ENCODE peak calls at places on chromosomes 4 and X, in four cellular contexts. B is GM06990; M is stimulated activated CD4-positive, alpha-beta T cell treated with anti-CD3 and anti-CD28 coated beads, Interleukin-4, amount 100 ng/mL, for 1 hour; H is T-helper 2 cell. X is an unnamed sample.

GRCh38 chr4:102623622-102624021 is 122.5 kb downstream of the NFKB1 start:
- DNase-seq in B (no peak), M (no peak), H (no peak), X (no peak)

GRCh38 chr4:5894266-5894665 is 1.4 kb upstream of the CRMP1 start:
- DNase-seq in B (no peak), M (no peak), H (no peak), X (no peak)

GRCh38 chrX:105533951-105534350 is 288.4 kb upstream of the NRK start:
- DNase-seq in B (no peak), M (no peak), H (no peak), X (no peak)

GRCh38 chr4:73520821-73521220 is 39.3 kb downstream of the AFM start:
- DNase-seq in B (no peak), M (no peak), H (no peak), X (no peak)

GRCh38 chrX:18415386-18415785 is 10.0 kb upstream of the CDKL5 start:
- DNase-seq in B (no peak), M (no peak), H (no peak), X (no peak)

GRCh38 chr4:31189938-31190337 is 469.8 kb downstream of the PCDH7 start:
- DNase-seq in B (no peak), M (no peak), H (no peak), X (no peak)

GRCh38 chrX:39491548-39492297 is 606.0 kb downstream of the BCOR start:
- DNase-seq in B (peak), M (peak), H (no peak), X (peak)

GRCh38 chr4:72451349-72451748 is 117.7 kb downstream of the ADAMTS3 start:
- DNase-seq in B (no peak), M (no peak), H (no peak), X (no peak)

GRCh38 chrX:31435592-31435991 is 363.8 kb upstream of the FTHL17 start:
- DNase-seq in B (no peak), M (no peak), H (no peak), X (no peak)

GRCh38 chrX:119189586-119189985 is 46.5 kb upstream of the PGRMC1 start:
- DNase-seq in B (no peak), M (no peak), H (no peak), X (no peak)

GRCh38 chr4:185950891-185951290 is 118.1 kb upstream of the TLR3 start:
- DNase-seq in B (no peak), M (no peak), H (no peak), X (no peak)